ENCODE peak calls at places on chromosomes 12 and 14, in seven cellular contexts. One of them, this sample, is unnamed.

GRCh38 chr14:101521306-101521935 is 39.9 kb upstream of the DIO3 start:
- DNase-seq in HCT116: no peak
- DNase-seq in suprapubic skin: no peak
- DNase-seq in A549: no peak
- DNase-seq in body of pancreas: no peak
- DNase-seq in ovary: no peak
- DNase-seq in upper lobe of left lung: no peak
- DNase-seq in this sample: no peak

GRCh38 chr12:2284857-2285256 is 232.1 kb downstream of the CACNA1C start:
- DNase-seq in ovary: peak; percentile 70
- DNase-seq in HCT116: peak; percentile 37
- DNase-seq in upper lobe of left lung: peak; percentile 55
- DNase-seq in body of pancreas: peak; percentile 69
- DNase-seq in A549: peak; percentile 50
- DNase-seq in suprapubic skin: no peak
- DNase-seq in this sample: peak; percentile 90

GRCh38 chr12:127893875-127894635 is 372.9 kb upstream of the TMEM132C start:
- DNase-seq in upper lobe of left lung: no peak
- DNase-seq in suprapubic skin: no peak
- DNase-seq in HCT116: no peak
- DNase-seq in ovary: no peak
- DNase-seq in body of pancreas: no peak
- DNase-seq in A549: peak; percentile 6
- DNase-seq in this sample: no peak

GRCh38 chr14:104436741-104437701 is 142.5 kb upstream of the C14orf180 start:
- DNase-seq in suprapubic skin: peak; percentile 42
- DNase-seq in ovary: no peak
- DNase-seq in upper lobe of left lung: peak; percentile 18
- DNase-seq in HCT116: no peak
- DNase-seq in A549: no peak
- DNase-seq in body of pancreas: peak; percentile 73
- DNase-seq in this sample: peak; percentile 84

GRCh38 chr12:111599459-111600295 is 562 bp upstream of the ATXN2 start:
- DNase-seq in body of pancreas: peak; percentile 87
- DNase-seq in ovary: peak; percentile 90
- DNase-seq in HCT116: peak; percentile 86
- DNase-seq in upper lobe of left lung: peak; percentile 87
- DNase-seq in suprapubic skin: peak; percentile 94
- DNase-seq in A549: peak; percentile 98
- DNase-seq in this sample: peak; percentile 98

GRCh38 chr14:106286697-106287290 is 760.4 kb downstream of the TMEM121 start:
- DNase-seq in A549: peak; percentile 7
- DNase-seq in HCT116: no peak
- DNase-seq in suprapubic skin: no peak
- DNase-seq in upper lobe of left lung: no peak
- DNase-seq in body of pancreas: no peak
- DNase-seq in ovary: no peak
- DNase-seq in this sample: no peak

GRCh38 chr14:77848031-77848430 is 48.1 kb downstream of the ADCK1 start:
- DNase-seq in ovary: no peak
- DNase-seq in upper lobe of left lung: no peak
- DNase-seq in suprapubic skin: no peak
- DNase-seq in A549: no peak
- DNase-seq in body of pancreas: no peak
- DNase-seq in HCT116: no peak
- DNase-seq in this sample: no peak

GRCh38 chr12:51678086-51678724 is 87.2 kb downstream of the SCN8A start:
- DNase-seq in ovary: no peak
- DNase-seq in A549: peak; percentile 74
- DNase-seq in suprapubic skin: no peak
- DNase-seq in body of pancreas: peak; percentile 70
- DNase-seq in HCT116: peak; percentile 34
- DNase-seq in upper lobe of left lung: peak; percentile 31
- DNase-seq in this sample: no peak

GRCh38 chr12:89874146-89874545 is 165.5 kb upstream of the ATP2B1 start:
- DNase-seq in HCT116: no peak
- DNase-seq in ovary: no peak
- DNase-seq in upper lobe of left lung: no peak
- DNase-seq in body of pancreas: no peak
- DNase-seq in A549: no peak
- DNase-seq in suprapubic skin: no peak
- DNase-seq in this sample: no peak

GRCh38 chr14:54839681-54840080 is 62.9 kb downstream of the GCH1 start:
- DNase-seq in body of pancreas: peak; percentile 11
- DNase-seq in upper lobe of left lung: peak; percentile 72
- DNase-seq in HCT116: no peak
- DNase-seq in suprapubic skin: no peak
- DNase-seq in ovary: peak; percentile 31
- DNase-seq in A549: peak; percentile 19
- DNase-seq in this sample: no peak

GRCh38 chr14:69378274-69378673 is 19.8 kb downstream of the ERH start:
- DNase-seq in body of pancreas: no peak
- DNase-seq in suprapubic skin: no peak
- DNase-seq in upper lobe of left lung: no peak
- DNase-seq in ovary: no peak
- DNase-seq in A549: no peak
- DNase-seq in HCT116: no peak
- DNase-seq in this sample: no peak

GRCh38 chr14:52607061-52607460 is 54.4 kb downstream of the GPR137C start:
- DNase-seq in upper lobe of left lung: no peak
- DNase-seq in A549: no peak
- DNase-seq in suprapubic skin: no peak
- DNase-seq in HCT116: no peak
- DNase-seq in ovary: no peak
- DNase-seq in body of pancreas: no peak
- DNase-seq in this sample: no peak

GRCh38 chr14:57573193-57573592 is 79.5 kb upstream of the CCDC198 start:
- DNase-seq in ovary: no peak
- DNase-seq in body of pancreas: no peak
- DNase-seq in A549: no peak
- DNase-seq in HCT116: no peak
- DNase-seq in suprapubic skin: no peak
- DNase-seq in upper lobe of left lung: no peak
- DNase-seq in this sample: no peak

GRCh38 chr12:68755536-68756243 is 9.7 kb downstream of the SLC35E3 start:
- DNase-seq in ovary: no peak
- DNase-seq in suprapubic skin: no peak
- DNase-seq in body of pancreas: no peak
- DNase-seq in A549: no peak
- DNase-seq in upper lobe of left lung: no peak
- DNase-seq in HCT116: no peak
- DNase-seq in this sample: no peak

GRCh38 chr14:67270354-67270753 is 29.1 kb downstream of the PALS1 start:
- DNase-seq in A549: no peak
- DNase-seq in ovary: no peak
- DNase-seq in body of pancreas: no peak
- DNase-seq in suprapubic skin: no peak
- DNase-seq in upper lobe of left lung: no peak
- DNase-seq in HCT116: no peak
- DNase-seq in this sample: no peak

GRCh38 chr14:92207012-92207927 is 85.5 kb downstream of the CPSF2 start:
- DNase-seq in HCT116: no peak
- DNase-seq in A549: no peak
- DNase-seq in upper lobe of left lung: no peak
- DNase-seq in body of pancreas: no peak
- DNase-seq in ovary: no peak
- DNase-seq in suprapubic skin: no peak
- DNase-seq in this sample: no peak

GRCh38 chr12:124952801-124953200 is 36.1 kb downstream of the DHX37 start:
- DNase-seq in HCT116: no peak
- DNase-seq in suprapubic skin: no peak
- DNase-seq in upper lobe of left lung: no peak
- DNase-seq in ovary: no peak
- DNase-seq in body of pancreas: no peak
- DNase-seq in A549: no peak
- DNase-seq in this sample: no peak

GRCh38 chr12:62543324-62543723 is 76.7 kb downstream of the MON2 start:
- DNase-seq in ovary: no peak
- DNase-seq in A549: no peak
- DNase-seq in HCT116: no peak
- DNase-seq in suprapubic skin: no peak
- DNase-seq in upper lobe of left lung: no peak
- DNase-seq in body of pancreas: no peak
- DNase-seq in this sample: no peak

GRCh38 chr14:73492661-73493060 is 1.9 kb downstream of the RIOX1 start:
- DNase-seq in suprapubic skin: no peak
- DNase-seq in body of pancreas: no peak
- DNase-seq in upper lobe of left lung: no peak
- DNase-seq in HCT116: no peak
- DNase-seq in ovary: no peak
- DNase-seq in A549: no peak
- DNase-seq in this sample: no peak

GRCh38 chr14:93734086-93734822 is 54.0 kb downstream of the PRIMA1 start:
- DNase-seq in suprapubic skin: no peak
- DNase-seq in upper lobe of left lung: no peak
- DNase-seq in body of pancreas: no peak
- DNase-seq in ovary: no peak
- DNase-seq in HCT116: no peak
- DNase-seq in A549: no peak
- DNase-seq in this sample: no peak

GRCh38 chr12:25852792-25853191 is 105.7 kb upstream of the RASSF8 start:
- DNase-seq in ovary: no peak
- DNase-seq in suprapubic skin: no peak
- DNase-seq in body of pancreas: no peak
- DNase-seq in upper lobe of left lung: no peak
- DNase-seq in A549: peak; percentile 60
- DNase-seq in HCT116: no peak
- DNase-seq in this sample: no peak

GRCh38 chr14:102071283-102071998 is 15.4 kb downstream of the HSP90AA1 start:
- DNase-seq in HCT116: peak; percentile 94
- DNase-seq in upper lobe of left lung: no peak
- DNase-seq in suprapubic skin: no peak
- DNase-seq in A549: no peak
- DNase-seq in ovary: no peak
- DNase-seq in body of pancreas: peak; percentile 33
- DNase-seq in this sample: no peak

GRCh38 chr12:1115471-1116242 is 124.6 kb downstream of the ERC1 start:
- DNase-seq in A549: no peak
- DNase-seq in ovary: no peak
- DNase-seq in suprapubic skin: no peak
- DNase-seq in HCT116: peak; percentile 26
- DNase-seq in upper lobe of left lung: peak; percentile 52
- DNase-seq in body of pancreas: no peak
- DNase-seq in this sample: no peak

DNA sequence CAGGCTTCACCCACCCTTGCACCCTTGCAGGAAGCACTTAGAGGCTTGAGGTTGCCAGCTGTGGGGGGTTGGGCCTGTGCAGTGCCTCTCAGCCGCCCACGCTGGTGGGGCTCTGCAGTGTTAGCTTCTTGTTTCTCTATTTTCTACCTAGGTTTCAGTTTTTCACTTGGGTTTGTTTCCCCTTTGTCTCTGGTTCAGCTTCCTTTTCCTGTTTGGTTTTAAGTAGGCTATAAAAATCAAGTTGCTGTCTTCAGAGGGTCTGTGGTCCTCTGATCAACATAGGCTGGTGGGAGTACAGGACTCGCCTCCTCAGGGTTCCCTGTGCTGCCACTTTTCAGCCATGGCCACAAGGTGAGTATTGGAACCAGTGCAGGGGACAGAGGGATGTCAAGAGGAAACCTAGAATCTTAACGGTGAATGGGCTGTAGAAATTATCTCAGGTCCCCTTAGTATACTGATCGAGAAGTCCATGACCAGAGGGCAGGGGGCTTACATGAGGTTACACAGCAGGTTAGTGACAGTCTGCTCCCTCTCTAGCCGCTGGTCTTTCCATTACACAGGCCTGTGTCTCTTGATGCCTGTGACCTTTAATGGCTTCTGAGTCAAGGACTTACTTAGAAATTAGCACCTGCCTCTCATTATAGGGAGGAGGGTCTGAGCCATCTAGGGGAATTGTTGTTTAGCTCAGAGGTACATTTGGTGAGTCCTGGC is at the start of gene EVL:
- DNase-seq in HCT116: no peak
- DNase-seq in body of pancreas: peak; percentile 32
- DNase-seq in suprapubic skin: no peak
- DNase-seq in A549: no peak
- DNase-seq in ovary: no peak
- DNase-seq in upper lobe of left lung: peak; percentile 73
- DNase-seq in this sample: no peak
- TF ChIP-seq POLR2A in HCT116: no peak
- TF ChIP-seq POLR2A in body of pancreas: peak; percentile 40
- TF ChIP-seq POLR2A in suprapubic skin: no peak
- TF ChIP-seq POLR2A in A549: no peak
- TF ChIP-seq POLR2A in ovary: no peak
- TF ChIP-seq POLR2A in upper lobe of left lung: no peak
- TF ChIP-seq POLR2A in this sample: no peak

GRCh38 chr12:57745485-57745881 is 644 bp downstream of the TSPAN31 start:
- DNase-seq in body of pancreas: no peak
- DNase-seq in upper lobe of left lung: no peak
- DNase-seq in HCT116: no peak
- DNase-seq in A549: no peak
- DNase-seq in ovary: no peak
- DNase-seq in suprapubic skin: no peak
- DNase-seq in this sample: peak; percentile 83
- TF ChIP-seq POLR2A in body of pancreas: no peak
- TF ChIP-seq POLR2A in upper lobe of left lung: no peak
- TF ChIP-seq POLR2A in HCT116: no peak
- TF ChIP-seq POLR2A in A549: peak; percentile 18
- TF ChIP-seq POLR2A in ovary: no peak
- TF ChIP-seq POLR2A in suprapubic skin: no peak
- TF ChIP-seq POLR2A in this sample: no peak

GRCh38 chr12:12804432-12804886 is 8.7 kb upstream of the DDX47 start:
- DNase-seq in ovary: no peak
- DNase-seq in suprapubic skin: no peak
- DNase-seq in body of pancreas: no peak
- DNase-seq in A549: peak; percentile 88
- DNase-seq in HCT116: peak; percentile 70
- DNase-seq in upper lobe of left lung: no peak
- DNase-seq in this sample: no peak

GRCh38 chr12:12800406-12801180 is 12.6 kb upstream of the DDX47 start:
- DNase-seq in upper lobe of left lung: no peak
- DNase-seq in ovary: no peak
- DNase-seq in HCT116: no peak
- DNase-seq in A549: peak; percentile 86
- DNase-seq in body of pancreas: no peak
- DNase-seq in suprapubic skin: no peak
- DNase-seq in this sample: no peak

GRCh38 chr12:12804011-12804410 is 9.1 kb upstream of the DDX47 start:
- DNase-seq in HCT116: no peak
- DNase-seq in A549: peak; percentile 90
- DNase-seq in suprapubic skin: no peak
- DNase-seq in body of pancreas: no peak
- DNase-seq in upper lobe of left lung: no peak
- DNase-seq in ovary: no peak
- DNase-seq in this sample: no peak

GRCh38 chr12:12801649-12802048 is 11.5 kb upstream of the DDX47 start:
- DNase-seq in HCT116: no peak
- DNase-seq in upper lobe of left lung: no peak
- DNase-seq in ovary: no peak
- DNase-seq in suprapubic skin: no peak
- DNase-seq in body of pancreas: no peak
- DNase-seq in A549: no peak
- DNase-seq in this sample: no peak

GRCh38 chr12:12803186-12803585 is 10.0 kb upstream of the DDX47 start:
- DNase-seq in suprapubic skin: no peak
- DNase-seq in HCT116: peak; percentile 92
- DNase-seq in body of pancreas: peak; percentile 65
- DNase-seq in ovary: peak; percentile 36
- DNase-seq in A549: peak; percentile 98
- DNase-seq in upper lobe of left lung: peak; percentile 92
- DNase-seq in this sample: peak; percentile 84
- TF ChIP-seq POLR2A in suprapubic skin: no peak
- TF ChIP-seq POLR2A in HCT116: no peak
- TF ChIP-seq POLR2A in body of pancreas: no peak
- TF ChIP-seq POLR2A in ovary: no peak
- TF ChIP-seq POLR2A in A549: peak; percentile 37
- TF ChIP-seq POLR2A in upper lobe of left lung: no peak
- TF ChIP-seq POLR2A in this sample: no peak

GRCh38 chr12:70645494-70646317 is 8.5 kb upstream of the PTPRB start:
- DNase-seq in suprapubic skin: peak; percentile 68
- DNase-seq in ovary: peak; percentile 36
- DNase-seq in upper lobe of left lung: peak; percentile 39
- DNase-seq in HCT116: peak; percentile 67
- DNase-seq in body of pancreas: peak; percentile 47
- DNase-seq in A549: peak; percentile 84
- DNase-seq in this sample: peak; percentile 88
- TF ChIP-seq POLR2A in suprapubic skin: no peak
- TF ChIP-seq POLR2A in ovary: no peak
- TF ChIP-seq POLR2A in upper lobe of left lung: no peak
- TF ChIP-seq POLR2A in HCT116: no peak
- TF ChIP-seq POLR2A in body of pancreas: no peak
- TF ChIP-seq POLR2A in A549: no peak
- TF ChIP-seq POLR2A in this sample: no peak